ENCODE peak calls at places on chromosome 11, in six cellular contexts. V, C, P, H, Y and F are unnamed samples.

GRCh38 chr11:35145249-35145648 is 6.3 kb downstream of the CD44 start:
- DNase-seq in V (no peak), C (peak), Y (no peak), H (no peak), P (no peak), F (no peak)

GRCh38 chr11:60978546-60979380 is 7.3 kb downstream of the CD6 start:
- DNase-seq in Y (no peak), P (no peak), V (no peak), C (no peak), H (no peak), F (no peak)

GRCh38 chr11:20110908-20111669 is 49.2 kb downstream of the DBX1 start:
- DNase-seq in C (peak), P (no peak), Y (no peak), V (peak), H (peak), F (peak)

GRCh38 chr11:20631525-20632168 is 32.2 kb downstream of the SLC6A5 start:
- DNase-seq in P (no peak), C (no peak), H (no peak), Y (no peak), V (no peak), F (no peak)

GRCh38 chr11:84437129-84438123 is 1151.3 kb upstream of the CCDC90B start:
- DNase-seq in Y (no peak), H (no peak), C (no peak), P (no peak), V (peak), F (peak)

GRCh38 chr11:121929581-121929980 is 186.4 kb downstream of the BLID start:
- DNase-seq in Y (no peak), H (peak), V (peak), P (peak), C (peak), F (peak)

GRCh38 chr11:10114593-10115404 is 179.2 kb downstream of the SBF2 start:
- DNase-seq in V (no peak), P (no peak), H (no peak), C (peak), Y (no peak), F (no peak)

GRCh38 chr11:9170450-9170849 is 79.1 kb upstream of the SCUBE2 start:
- DNase-seq in Y (no peak), C (peak), H (peak), V (no peak), P (no peak), F (peak)

GRCh38 chr11:125951731-125952130 is 5.9 kb downstream of the VSIG10L2 start:
- DNase-seq in H (no peak), C (no peak), Y (no peak), P (no peak), V (no peak), F (no peak)

GRCh38 chr11:111344032-111344431 is 35.0 kb downstream of the POU2AF1 start:
- DNase-seq in V (no peak), P (no peak), C (peak), Y (peak), H (peak), F (peak)

GRCh38 chr11:1221848-1222311 is 986 bp upstream of the MUC5B start:
- DNase-seq in C (no peak), H (no peak), Y (peak), V (no peak), P (no peak), F (no peak)

GRCh38 chr11:126008956-126009355 is 53.7 kb downstream of the CDON start:
- DNase-seq in C (no peak), H (no peak), V (no peak), P (no peak), Y (no peak), F (no peak)

GRCh38 chr11:118106789-118107335 is 20.1 kb upstream of the SMIM35 start:
- DNase-seq in V (no peak), Y (no peak), P (no peak), H (no peak), C (peak), F (peak)

DNA sequence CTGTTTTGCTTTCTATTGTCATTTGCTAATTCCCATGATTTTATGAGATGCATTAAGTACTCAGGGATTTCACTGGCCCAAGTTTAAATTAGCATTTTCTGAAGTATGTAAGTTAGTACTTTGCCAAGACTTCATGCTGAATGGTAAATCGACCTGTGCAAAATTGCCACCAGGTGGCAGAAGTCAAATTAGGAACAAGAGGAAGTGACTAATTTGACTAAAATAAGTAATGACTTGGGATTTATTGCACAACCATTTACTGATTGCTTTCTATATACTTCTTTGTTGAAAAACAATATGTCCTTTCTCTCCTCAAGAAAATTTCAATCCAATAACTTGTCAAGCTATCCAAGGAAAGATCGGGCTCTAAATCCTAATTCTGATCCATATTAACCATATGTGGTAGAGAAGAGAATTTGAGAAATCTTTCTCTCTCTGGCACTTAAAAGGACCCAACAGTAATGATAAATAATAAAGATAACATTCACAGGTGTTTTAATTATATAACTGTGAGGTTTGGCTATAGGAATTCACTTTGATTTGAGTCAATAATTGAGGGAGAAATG is 253.7 kb upstream of the CHORDC1 start:
- DNase-seq in C (no peak), Y (no peak), V (peak), H (peak), P (no peak), F (peak)
- TF ChIP-seq CTCF in C (no peak), Y (no peak), V (no peak), H (no peak), P (peak), F (peak)

GRCh38 chr11:101848262-101848661 is 66.5 kb upstream of the CEP126 start:
- DNase-seq in C (peak), P (no peak), H (peak), V (peak), Y (no peak), F (peak)
- TF ChIP-seq CTCF in C (peak), P (peak), H (peak), V (peak), Y (no peak), F (peak)

GRCh38 chr11:108584973-108585372 is 8.6 kb downstream of the EXPH5 start:
- DNase-seq in C (no peak), H (no peak), V (no peak), Y (no peak), P (no peak), F (no peak)

GRCh38 chr11:108587109-108587508 is 6.5 kb downstream of the EXPH5 start:
- DNase-seq in C (no peak), Y (no peak), P (no peak), H (no peak), V (no peak), F (no peak)

GRCh38 chr11:108586600-108586999 is 7.0 kb downstream of the EXPH5 start:
- DNase-seq in P (no peak), C (no peak), V (no peak), Y (no peak), H (no peak), F (no peak)

GRCh38 chr11:108589136-108589535 is 4.4 kb downstream of the EXPH5 start:
- DNase-seq in P (no peak), H (no peak), Y (no peak), V (peak), C (no peak), F (no peak)

GRCh38 chr11:108588287-108588686 is 5.3 kb downstream of the EXPH5 start:
- DNase-seq in C (no peak), V (no peak), H (no peak), P (no peak), Y (no peak), F (no peak)
- TF ChIP-seq CTCF in C (no peak), V (no peak), H (no peak), P (no peak), Y (no peak), F (no peak)

GRCh38 chr11:63641727-63642126 is 27.5 kb upstream of the PLAAT3 start:
- DNase-seq in Y (no peak), H (peak), V (no peak), C (peak), P (no peak), F (peak)
- TF ChIP-seq CTCF in Y (no peak), H (no peak), V (peak), C (no peak), P (no peak), F (peak)

GRCh38 chr11:44246726-44247125 is 63.2 kb downstream of the ALX4 start:
- DNase-seq in C (peak), P (no peak), Y (no peak), H (peak), V (no peak), F (no peak)
- TF ChIP-seq CTCF in C (no peak), P (no peak), Y (no peak), H (no peak), V (no peak), F (no peak)